ENCODE peak calls at places on chromosomes 2 and 18, in four cellular contexts. S is A549; T is fibroblast of lung; Z is CD4-positive, alpha-beta T cell. C is an unnamed sample.

GRCh38 chr18:27839141-27839540 is 337.8 kb downstream of the CDH2 start:
- DNase-seq in S (peak), T (peak), Z (no peak), C (no peak)

GRCh38 chr2:101958071-101958470 is 33.7 kb upstream of the IL1R2 start:
- DNase-seq in S (no peak), T (peak), Z (no peak), C (no peak)

GRCh38 chr2:205885492-205886099 is 200.4 kb downstream of the INO80D start:
- DNase-seq in Z (peak), S (peak), T (peak), C (peak)

GRCh38 chr2:184534986-184535385 is 63.3 kb upstream of the ZNF804A start:
- DNase-seq in S (no peak), T (no peak), Z (no peak), C (no peak)

GRCh38 chr2:133045787-133046186 is 375.8 kb upstream of the LYPD1 start:
- DNase-seq in T (peak), Z (no peak), S (no peak), C (no peak)

GRCh38 chr2:70619167-70619566 is 65.5 kb upstream of the TGFA start:
- DNase-seq in S (no peak), T (no peak), Z (no peak), C (no peak)

GRCh38 chr18:62198259-62198658 is 11.2 kb downstream of the RELCH start:
- DNase-seq in T (no peak), Z (no peak), S (no peak), C (no peak)

GRCh38 chr2:28428486-28428885 is 35.8 kb downstream of the FOSL2 start:
- DNase-seq in S (no peak), Z (no peak), T (no peak), C (no peak)

GRCh38 chr18:76983184-76983583 is 149.4 kb downstream of the MBP start:
- DNase-seq in Z (peak), T (peak), S (peak), C (peak)

GRCh38 chr2:109128466-109129355 is at the start of gene SH3RF3:
- DNase-seq in T (peak), Z (no peak), S (peak), C (no peak)

GRCh38 chr2:55161295-55162210 is 70.5 kb downstream of the CLHC1 start:
- DNase-seq in S (no peak), T (peak), Z (no peak), C (no peak)

GRCh38 chr18:58891753-58892152 is 27.1 kb downstream of the ZNF532 start:
- DNase-seq in T (no peak), Z (no peak), S (no peak), C (no peak)

GRCh38 chr2:236092714-236093113 is 75.5 kb downstream of the GBX2 start:
- DNase-seq in Z (no peak), T (no peak), S (no peak), C (no peak)

GRCh38 chr2:238440331-238440730 is 13.6 kb downstream of the ASB1 start:
- DNase-seq in S (no peak), T (no peak), Z (no peak), C (no peak)
- H3K27ac ChIP-seq in S (peak), T (peak), Z (no peak), C (no peak)

DNA sequence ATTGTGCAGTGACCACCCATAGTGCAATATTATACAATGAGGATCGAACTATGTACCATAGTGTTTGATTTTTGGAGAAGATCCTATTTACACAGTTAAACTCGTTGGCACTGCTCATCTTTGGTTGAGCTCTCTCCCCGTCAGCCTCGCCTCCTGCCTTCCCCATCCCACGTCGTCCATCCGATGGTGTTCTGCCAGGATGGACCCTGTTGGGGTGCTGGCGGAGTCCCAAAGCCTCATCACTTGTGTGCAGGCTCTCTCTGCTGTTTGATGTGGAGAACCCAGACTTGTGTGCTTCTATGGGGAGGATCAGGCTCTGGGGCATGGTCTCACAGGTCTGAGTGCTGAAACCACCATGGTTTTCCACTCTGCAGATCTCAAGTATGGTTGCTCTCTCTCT is 85.4 kb downstream of the ITGB1BP1 start:
- DNase-seq in S (no peak), Z (no peak), T (no peak), C (no peak)
- H3K27ac ChIP-seq in S (no peak), Z (no peak), T (no peak), C (no peak)

DNA sequence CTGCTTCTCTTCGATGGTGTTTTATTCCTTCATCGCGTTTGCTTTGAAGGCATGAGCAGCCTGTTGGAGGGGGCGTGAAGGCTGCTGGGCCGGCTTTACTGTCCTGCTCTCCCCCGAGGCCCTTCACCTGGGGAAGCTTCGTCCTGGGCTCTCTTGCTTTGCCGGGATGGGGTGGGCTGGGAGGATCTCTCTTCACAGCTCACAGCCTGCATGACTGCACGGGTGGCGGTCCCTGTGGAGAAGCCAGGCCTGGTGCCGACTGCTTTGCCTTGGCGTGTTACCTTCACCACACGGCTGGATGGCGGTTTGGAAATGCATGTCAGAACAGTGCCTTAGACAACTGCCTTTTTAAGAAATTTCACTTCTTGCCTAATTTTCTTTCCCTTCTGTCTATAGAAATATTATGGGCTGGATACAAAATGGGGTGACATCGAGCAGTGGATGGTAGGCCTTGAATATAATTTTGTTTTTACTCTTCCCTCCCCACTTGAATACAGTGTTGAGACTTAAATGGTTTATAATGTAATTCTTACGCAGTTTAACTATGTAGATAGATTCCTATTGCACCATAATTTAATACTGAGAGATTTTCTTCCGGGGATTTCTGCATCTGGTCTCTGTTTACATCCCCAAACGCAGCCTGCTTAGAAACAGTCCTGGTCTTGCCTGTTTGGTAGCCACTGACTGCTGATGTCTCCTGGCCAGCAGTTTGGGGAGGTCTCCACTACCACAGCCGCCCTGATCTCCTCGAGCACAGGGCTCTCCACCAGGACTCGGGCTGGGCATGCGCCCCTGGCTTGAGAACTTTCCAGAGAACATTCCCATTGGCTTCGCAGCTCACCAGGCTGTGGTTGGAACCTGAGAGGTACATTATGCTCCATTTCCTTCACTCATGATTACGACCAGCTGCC is 81.0 kb upstream of the RBM44 start:
- DNase-seq in S (no peak), Z (no peak), T (no peak), C (no peak)
- H3K27ac ChIP-seq in S (no peak), Z (no peak), T (no peak), C (no peak)

GRCh38 chr18:70386582-70386981 is 97.7 kb downstream of the SOCS6 start:
- DNase-seq in T (no peak), Z (no peak), S (no peak), C (no peak)

GRCh38 chr18:70394672-70395071 is 105.8 kb downstream of the SOCS6 start:
- DNase-seq in Z (no peak), S (no peak), T (no peak), C (no peak)

GRCh38 chr18:70385474-70385873 is 96.6 kb downstream of the SOCS6 start:
- DNase-seq in Z (no peak), S (no peak), T (no peak), C (no peak)

GRCh38 chr18:70387018-70387417 is 98.2 kb downstream of the SOCS6 start:
- DNase-seq in Z (no peak), S (no peak), T (no peak), C (no peak)

GRCh38 chr18:70390366-70391090 is 101.7 kb downstream of the SOCS6 start:
- DNase-seq in Z (no peak), T (peak), S (no peak), C (no peak)
- H3K27ac ChIP-seq in Z (no peak), T (peak), S (peak), C (no peak)

GRCh38 chr2:174176898-174177297 is 71.4 kb downstream of the OLA1 start:
- DNase-seq in Z (no peak), S (no peak), T (peak), C (no peak)
- H3K27ac ChIP-seq in Z (no peak), S (no peak), T (no peak), C (no peak)

GRCh38 chr2:200406379-200406778 is 99.9 kb downstream of the SPATS2L start:
- DNase-seq in S (no peak), T (peak), Z (no peak), C (no peak)
- H3K27ac ChIP-seq in S (peak), T (peak), Z (no peak), C (no peak)